ENCODE peak calls at places on chromosomes 12 and 14, in eight cellular contexts. R, W, S, Q, V, K, D and O are unnamed samples.

GRCh38 chr14:89549381-89550102 is 132.5 kb upstream of the FOXN3 start:
- DNase-seq in R (no peak), W (no peak), S (no peak), Q (no peak), V (no peak), K (no peak), D (no peak), O (no peak)

GRCh38 chr12:108119126-108119973 is 9.7 kb upstream of the WSCD2 start:
- DNase-seq in R (no peak), W (peak; percentile 5), S (no peak), Q (no peak), V (no peak), K (no peak), D (no peak), O (no peak)

GRCh38 chr12:131219173-131220006 is 265.7 kb downstream of the ADGRD1 start:
- DNase-seq in R (no peak), W (no peak), S (no peak), Q (no peak), V (no peak), K (no peak), D (no peak), O (no peak)

GRCh38 chr12:22855456-22855855 is 230.5 kb downstream of the ETNK1 start:
- DNase-seq in R (no peak), W (no peak), S (no peak), Q (no peak), V (no peak), K (no peak), D (no peak), O (no peak)

GRCh38 chr12:79668113-79668512 is 22.7 kb downstream of the PAWR start:
- DNase-seq in R (no peak), W (no peak), S (no peak), Q (no peak), V (no peak), K (no peak), D (no peak), O (no peak)

GRCh38 chr12:116979109-116979508 is 68.4 kb downstream of the FBXW8 start:
- DNase-seq in R (no peak), W (no peak), S (no peak), Q (no peak), V (no peak), K (no peak), D (no peak), O (no peak)

GRCh38 chr14:30214456-30215090 is 286.9 kb upstream of the PRKD1 start:
- DNase-seq in R (no peak), W (peak; percentile 55), S (no peak), Q (peak; percentile 74), V (no peak), K (no peak), D (no peak), O (peak; percentile 72)

GRCh38 chr12:96414637-96415036 is 14.4 kb upstream of the CDK17 start:
- DNase-seq in R (no peak), W (peak; percentile 74), S (no peak), Q (no peak), V (no peak), K (no peak), D (no peak), O (no peak)

GRCh38 chr12:58976146-58976545 is 55.8 kb upstream of the LRIG3 start:
- DNase-seq in R (no peak), W (no peak), S (no peak), Q (no peak), V (no peak), K (no peak), D (no peak), O (no peak)

GRCh38 chr14:35534130-35534883 is at the start of gene INSM2:
- DNase-seq in R (no peak), W (no peak), S (no peak), Q (no peak), V (peak; percentile 10), K (no peak), D (no peak), O (peak; percentile 17)

GRCh38 chr14:94157195-94157594 is 16.9 kb upstream of the PPP4R4 start:
- DNase-seq in R (no peak), W (no peak), S (no peak), Q (no peak), V (no peak), K (no peak), D (no peak), O (no peak)

GRCh38 chr12:126761420-126761819 is 1505.5 kb upstream of the TMEM132C start:
- DNase-seq in R (no peak), W (no peak), S (no peak), Q (no peak), V (no peak), K (no peak), D (no peak), O (no peak)

GRCh38 chr14:24119691-24120090 is 4.9 kb upstream of the NRL start:
- DNase-seq in R (peak; percentile 33), W (no peak), S (no peak), Q (no peak), V (no peak), K (no peak), D (no peak), O (no peak)

GRCh38 chr14:96424104-96424989 is 32.4 kb downstream of the AK7 start:
- DNase-seq in R (no peak), W (peak; percentile 65), S (no peak), Q (peak; percentile 89), V (peak; percentile 59), K (no peak), D (peak; percentile 54), O (peak; percentile 86)

GRCh38 chr14:59354666-59355065 is 110.5 kb downstream of the GPR135 start:
- DNase-seq in R (no peak), W (peak; percentile 97), S (no peak), Q (peak; percentile 83), V (no peak), K (no peak), D (no peak), O (no peak)

GRCh38 chr14:105099778-105100177 is 34.5 kb upstream of the GPR132 start:
- DNase-seq in R (no peak), W (no peak), S (no peak), Q (no peak), V (no peak), K (no peak), D (no peak), O (no peak)

GRCh38 chr12:57143454-57143853 is 4.0 kb downstream of the LRP1-AS start:
- DNase-seq in R (no peak), W (no peak), S (no peak), Q (no peak), V (no peak), K (no peak), D (no peak), O (no peak)

GRCh38 chr14:93946104-93946503 is 19.0 kb downstream of the FAM181A start:
- DNase-seq in R (no peak), W (no peak), S (no peak), Q (no peak), V (no peak), K (no peak), D (no peak), O (no peak)

GRCh38 chr14:33839193-33840076 is 111.4 kb downstream of the EGLN3 start:
- DNase-seq in R (no peak), W (peak; percentile 24), S (no peak), Q (peak; percentile 69), V (no peak), K (no peak), D (peak; percentile 45), O (peak; percentile 73)

GRCh38 chr12:72081787-72082186 is 143.1 kb downstream of the TPH2 start:
- DNase-seq in R (no peak), W (no peak), S (no peak), Q (no peak), V (no peak), K (no peak), D (no peak), O (peak; percentile 55)

GRCh38 chr12:50537538-50537919 is 32.7 kb downstream of the DIP2B start:
- DNase-seq in R (no peak), W (peak; percentile 92), S (no peak), Q (peak; percentile 93), V (no peak), K (no peak), D (no peak), O (no peak)
- H3K4me1 ChIP-seq in R (no peaks in the 10 kb centered on the region), W (peaks cover 53% of the 10 kb centered on the region), S (peaks cover 19% of the 10 kb centered on the region), Q (peaks cover 65% of the 10 kb centered on the region), V (peaks cover 17% of the 10 kb centered on the region), K (peaks cover 12% of the 10 kb centered on the region), D (peaks cover 22% of the 10 kb centered on the region), O (peaks cover 45% of the 10 kb centered on the region)

GRCh38 chr12:113870890-113871289 is 95.2 kb downstream of the RBM19 start:
- DNase-seq in R (no peak), W (no peak), S (no peak), Q (no peak), V (no peak), K (no peak), D (no peak), O (no peak)
- H3K27ac ChIP-seq in R (no peak overlapping the region), W (no peak overlapping the region), S (no peak overlapping the region), Q (no peak overlapping the region), V (no peak overlapping the region), K (no peak overlapping the region), D (no peak overlapping the region), O (no peak overlapping the region)

GRCh38 chr12:19181666-19182426 is 52.3 kb downstream of the PLEKHA5 start:
- DNase-seq in R (no peak), W (no peak), S (no peak), Q (peak; percentile 13), V (no peak), K (no peak), D (no peak), O (peak; percentile 42)
- H3K4me1 ChIP-seq in R (no peaks in the 10 kb centered on the region), W (peaks cover under 1% of the 10 kb centered on the region), S (peaks cover 79% of the 10 kb centered on the region), Q (no peaks in the 10 kb centered on the region), V (no peaks in the 10 kb centered on the region), K (no peaks in the 10 kb centered on the region), D (peaks cover 14% of the 10 kb centered on the region), O (peaks cover 30% of the 10 kb centered on the region)

GRCh38 chr12:123019841-123020138 is 39.3 kb downstream of the ARL6IP4 start:
- DNase-seq in R (no peak), W (no peak), S (no peak), Q (no peak), V (no peak), K (no peak), D (peak; percentile 34), O (no peak)
- H3K27ac ChIP-seq in R (no peak overlapping the region), W (no peak overlapping the region), S (no peak overlapping the region), Q (no peak overlapping the region), V (no peak overlapping the region), K (no peak overlapping the region), D (peak overlapping the region; percentile 13), O (no peak overlapping the region)

GRCh38 chr14:19878029-19878642 is 3.2 kb downstream of the OR4K2 start:
- DNase-seq in R (no peak), W (peak; percentile 12), S (no peak), Q (peak; percentile 67), V (no peak), K (no peak), D (no peak), O (peak; percentile 14)
- H3K4me1 ChIP-seq in R (no peaks in the 10 kb centered on the region), W (no peaks in the 10 kb centered on the region), S (no peaks in the 10 kb centered on the region), Q (no peaks in the 10 kb centered on the region), V (no peaks in the 10 kb centered on the region), K (no peaks in the 10 kb centered on the region), D (no peaks in the 10 kb centered on the region), O (no peaks in the 10 kb centered on the region)

DNA sequence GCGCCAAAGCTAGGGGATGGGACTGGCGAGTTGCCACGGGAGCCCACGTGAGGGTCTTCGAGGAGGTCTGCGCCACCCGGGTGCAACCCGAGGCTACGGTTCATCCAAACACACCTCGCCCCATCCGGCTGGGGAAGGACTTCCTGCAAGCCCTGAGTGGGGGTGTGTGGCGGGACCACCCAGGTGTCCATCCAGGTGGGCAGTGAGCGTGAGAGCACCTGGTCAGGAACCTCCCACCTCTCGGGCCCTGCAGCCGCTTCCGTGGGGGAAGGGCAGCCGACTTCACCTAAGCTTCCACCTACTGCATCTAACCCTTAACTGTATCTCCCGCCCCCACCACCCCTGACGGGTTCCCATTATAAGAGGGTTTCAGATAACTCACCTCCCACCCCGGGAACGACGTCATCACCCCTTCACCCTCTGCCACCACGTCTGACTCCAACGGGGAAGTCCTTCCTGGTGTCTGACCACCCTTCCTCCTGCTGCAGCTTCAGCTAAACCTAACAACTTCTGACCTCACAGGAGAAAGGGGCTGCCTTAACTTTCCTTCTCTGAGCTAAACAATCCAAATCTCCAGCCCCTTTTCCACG is 27.3 kb upstream of the SMUG1 start:
- DNase-seq in R (no peak), W (no peak), S (peak; percentile 19), Q (no peak), V (peak; percentile 36), K (peak; percentile 21), D (peak; percentile 58), O (no peak)
- H3K27ac ChIP-seq in R (no peak overlapping the region), W (no peak overlapping the region), S (no peak overlapping the region), Q (no peak overlapping the region), V (peak overlapping the region; percentile 66), K (peak overlapping the region; percentile 16), D (no peak overlapping the region), O (no peak overlapping the region)